ENCODE peak calls at places on chromosomes 6 and 20, in five cellular contexts. I is uterus, R is AG09309, W is foreskin fibroblast, Y is AG04450. U is an unnamed sample.
A peak's percentile ranks its signal among the peaks of the same experiment; 100 is the strongest.

GRCh38 chr20:20413801-20414200 is 45.9 kb downstream of the INSM1 start:
- DNase-seq in I (no peak), R (no peak), W (no peak), Y (no peak), U (no peak)

GRCh38 chr20:5316188-5317158 is at the start of gene PROKR2:
- DNase-seq in I (no peak), R (no peak), W (no peak), Y (no peak), U (no peak)

GRCh38 chr6:167485186-167485978 is 160.5 kb downstream of the TTLL2 start:
- DNase-seq in I (peak; percentile 33), R (no peak), W (no peak), Y (no peak), U (no peak)

GRCh38 chr6:132813173-132813856 is 1.1 kb upstream of the RPS12 start:
- DNase-seq in I (peak; percentile 25), R (no peak), W (peak; percentile 45), Y (no peak), U (no peak)

GRCh38 chr6:144469144-144469575 is 184.0 kb downstream of the UTRN start:
- DNase-seq in I (no peak), R (peak; percentile 17), W (no peak), Y (no peak), U (peak; percentile 46)

GRCh38 chr6:1231941-1232340 is 80.0 kb upstream of the FOXQ1 start:
- DNase-seq in I (no peak), R (no peak), W (no peak), Y (no peak), U (no peak)

GRCh38 chr6:27251672-27252251 is 4.3 kb downstream of the PRSS16 start:
- DNase-seq in I (peak; percentile 20), R (no peak), W (no peak), Y (no peak), U (no peak)

GRCh38 chr6:107713214-107713962 is 110.7 kb downstream of the SCML4 start:
- DNase-seq in I (peak; percentile 22), R (no peak), W (no peak), Y (no peak), U (no peak)

GRCh38 chr6:93341900-93342613 is 77.3 kb downstream of the EPHA7 start:
- DNase-seq in I (no peak), R (no peak), W (no peak), Y (no peak), U (no peak)

GRCh38 chr6:154276810-154277577 is 79.6 kb downstream of the IPCEF1 start:
- DNase-seq in I (no peak), R (no peak), W (no peak), Y (no peak), U (no peak)

GRCh38 chr6:39050453-39051112 is 2.0 kb downstream of the GLP1R start:
- DNase-seq in I (no peak), R (no peak), W (no peak), Y (no peak), U (no peak)

GRCh38 chr6:22627644-22628043 is 58.3 kb downstream of the HDGFL1 start:
- DNase-seq in I (no peak), R (no peak), W (no peak), Y (no peak), U (no peak)

GRCh38 chr20:57621426-57622200 is 1.4 kb upstream of the ZBP1 start:
- DNase-seq in I (no peak), R (no peak), W (peak; percentile 14), Y (no peak), U (no peak)

DNA sequence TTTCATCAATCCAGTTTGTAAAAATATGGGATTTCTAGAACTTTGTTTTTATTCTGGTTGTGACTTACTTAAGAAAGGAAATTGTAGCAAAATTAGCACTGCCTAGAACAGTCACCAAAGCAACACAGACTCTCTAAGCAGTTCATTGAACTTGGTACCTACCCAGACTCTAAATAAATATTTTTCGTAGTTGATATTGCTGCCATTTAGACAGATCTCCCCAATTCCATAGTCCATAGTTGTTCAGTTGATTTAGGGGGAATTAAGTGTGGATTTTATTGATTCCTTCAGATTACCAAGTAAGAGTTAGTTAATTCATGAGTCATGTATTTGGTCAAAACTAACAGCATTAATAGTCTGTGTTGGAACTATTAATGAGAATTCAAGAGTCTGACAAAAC is 822.5 kb downstream of the DHX35 start:
- DNase-seq in I (no peak), R (no peak), W (no peak), Y (no peak), U (no peak)
- H3K4me3 ChIP-seq in I (no peak overlapping the region), R (no peak overlapping the region), W (no peak overlapping the region), Y (no peak overlapping the region), U (no peak overlapping the region)

DNA sequence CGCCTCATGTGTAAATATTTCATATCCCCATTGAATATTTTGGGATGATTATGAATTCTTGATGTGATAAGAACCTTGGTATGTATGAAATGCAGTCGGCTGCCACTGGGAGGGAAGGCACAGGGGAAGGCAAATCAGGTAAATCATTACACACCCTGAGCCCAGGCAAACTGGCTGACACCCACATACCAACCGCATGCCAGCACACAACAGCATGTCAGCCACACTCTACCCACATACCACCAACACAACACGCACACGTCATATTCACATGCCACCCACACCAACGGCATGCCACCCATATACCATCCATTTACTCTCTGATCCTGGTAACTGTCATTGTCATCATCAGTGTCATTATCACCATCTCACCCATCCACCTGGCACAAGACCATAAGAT is 28.3 kb upstream of the MDGA1 start:
- DNase-seq in I (no peak), R (no peak), W (no peak), Y (no peak), U (no peak)
- TF ChIP-seq CTCF in I (no peak), R (no peak), W (no peak), Y (no peak), U (no peak)

GRCh38 chr6:125985522-125985921 is 818 bp upstream of the TRMT11 start:
- DNase-seq in I (no peak), R (no peak), W (no peak), Y (no peak), U (no peak)
- H3K4me3 ChIP-seq in I (peak overlapping the region; percentile 69), R (peak overlapping the region; percentile 73), W (peak overlapping the region; percentile 95), Y (peak overlapping the region; percentile 97), U (peak overlapping the region; percentile 95)

GRCh38 chr6:6758915-6759654 is 170.6 kb downstream of the LY86 start:
- DNase-seq in I (no peak), R (no peak), W (peak; percentile 22), Y (peak; percentile 16), U (no peak)
- TF ChIP-seq CTCF in I (peak; percentile 40), R (peak; percentile 42), W (peak; percentile 66), Y (peak; percentile 69), U (peak; percentile 54)

DNA sequence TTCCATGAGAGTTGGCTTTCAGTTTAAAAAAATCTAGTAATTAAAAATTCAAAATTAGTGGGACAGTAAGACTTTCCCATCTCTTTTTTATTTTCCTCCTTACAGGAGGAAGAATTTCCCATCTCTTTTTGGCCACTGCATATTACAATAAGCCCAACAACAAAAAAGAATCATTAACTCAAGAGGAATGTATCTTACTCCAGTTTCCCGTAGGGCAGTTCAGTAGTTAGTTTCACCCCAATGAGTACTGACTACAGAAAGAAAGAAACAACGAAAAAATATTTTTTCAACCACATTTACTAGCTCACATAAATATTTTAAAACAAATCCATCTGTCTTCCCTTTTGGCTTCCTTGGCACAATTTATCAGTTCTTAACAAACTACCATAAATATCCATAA is 14.9 kb upstream of the BLOC1S5 start:
- DNase-seq in I (no peak), R (no peak), W (no peak), Y (no peak), U (no peak)
- H3K4me3 ChIP-seq in I (no peak overlapping the region), R (no peak overlapping the region), W (no peak overlapping the region), Y (no peak overlapping the region), U (no peak overlapping the region)

GRCh38 chr6:109033655-109034054 is 61.0 kb downstream of the SESN1 start:
- DNase-seq in I (no peak), R (no peak), W (no peak), Y (no peak), U (no peak)

GRCh38 chr6:109027964-109028363 is 66.7 kb downstream of the SESN1 start:
- DNase-seq in I (no peak), R (no peak), W (no peak), Y (no peak), U (no peak)

GRCh38 chr6:109034439-109035041 is 60.1 kb downstream of the SESN1 start:
- DNase-seq in I (no peak), R (no peak), W (no peak), Y (no peak), U (no peak)

GRCh38 chr6:109028439-109028838 is 66.2 kb downstream of the SESN1 start:
- DNase-seq in I (no peak), R (no peak), W (no peak), Y (no peak), U (no peak)

GRCh38 chr6:109031416-109031815 is 63.2 kb downstream of the SESN1 start:
- DNase-seq in I (no peak), R (no peak), W (no peak), Y (no peak), U (no peak)
- TF ChIP-seq CTCF in I (no peak), R (no peak), W (no peak), Y (no peak), U (no peak)

GRCh38 chr20:61649879-61650200 is 397.8 kb downstream of the CDH4 start:
- DNase-seq in I (no peak), R (no peak), W (no peak), Y (no peak), U (no peak)
- H3K4me3 ChIP-seq in I (no peak overlapping the region), R (no peak overlapping the region), W (no peak overlapping the region), Y (no peak overlapping the region), U (no peak overlapping the region)

DNA sequence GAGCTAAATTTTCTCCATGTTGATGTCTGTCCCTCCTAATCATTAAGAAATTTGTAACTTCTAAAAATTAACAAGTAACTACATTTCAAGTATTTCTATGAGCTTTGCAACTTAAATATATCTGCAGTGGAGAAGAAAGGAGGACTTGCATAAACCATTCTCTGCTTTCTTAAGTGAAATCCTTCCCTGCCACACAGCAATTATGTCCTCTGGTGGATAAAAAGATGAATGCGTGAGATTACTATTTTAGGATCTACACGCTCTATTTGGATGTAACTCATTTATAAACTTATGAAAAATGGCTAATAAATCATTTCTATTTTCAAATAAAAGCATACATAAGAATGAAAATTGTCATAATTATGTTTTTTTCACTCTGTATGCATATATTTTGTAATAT is 338.0 kb upstream of the PTCHD4 start:
- DNase-seq in I (no peak), R (no peak), W (no peak), Y (no peak), U (no peak)
- TF ChIP-seq CTCF in I (no peak), R (peak; percentile 1), W (peak; percentile 7), Y (peak; percentile 37), U (peak; percentile 7)

GRCh38 chr6:169213814-169214520 is 39.7 kb downstream of the THBS2 start:
- DNase-seq in I (no peak), R (no peak), W (no peak), Y (no peak), U (no peak)

GRCh38 chr6:169215201-169215661 is 38.4 kb downstream of the THBS2 start:
- DNase-seq in I (no peak), R (no peak), W (peak; percentile 20), Y (no peak), U (no peak)

GRCh38 chr6:169212436-169212835 is 41.2 kb downstream of the THBS2 start:
- DNase-seq in I (no peak), R (no peak), W (no peak), Y (no peak), U (no peak)

GRCh38 chr6:169211881-169212280 is 41.8 kb downstream of the THBS2 start:
- DNase-seq in I (no peak), R (no peak), W (no peak), Y (no peak), U (no peak)

GRCh38 chr6:169212897-169213813 is 40.5 kb downstream of the THBS2 start:
- DNase-seq in I (peak; percentile 93), R (no peak), W (peak; percentile 89), Y (peak; percentile 38), U (no peak)
- H3K4me3 ChIP-seq in I (no peak overlapping the region), R (no peak overlapping the region), W (no peak overlapping the region), Y (peak overlapping the region; percentile 26), U (peak overlapping the region; percentile 12)